ENCODE peak calls at places on chromosomes 7 and 10, in nine cellular contexts. P is neural progenitor cell; U is WERI-Rb-1; I is SK-N-SH; S is stomach; X is sigmoid colon; F is endodermal cell; W is CD8-positive, alpha-beta memory T cell; H is mammary epithelial cell. A is an unnamed sample. For H3K36me3, the result is how much of the 10 kb centered on the place peaks cover.

GRCh38 chr10:45000138-45000763 is 472 bp upstream of the ZNF22 start:
- DNase-seq in H (no peak), S (no peak), W (no peak), U (no peak), F (peak), I (no peak), X (peak), P (no peak), A (no peak)

GRCh38 chr10:101565370-101565900 is 22.6 kb downstream of the POLL start:
- DNase-seq in I (no peak), U (peak), X (peak), H (no peak), P (no peak), W (no peak), S (no peak), F (no peak), A (peak)

GRCh38 chr10:50593523-50593922 is 30.2 kb downstream of the SGMS1 start:
- DNase-seq in W (no peak), S (no peak), I (no peak), X (no peak), H (no peak), U (no peak), F (no peak), P (no peak), A (no peak)

GRCh38 chr7:78052112-78052511 is 253.5 kb downstream of the PHTF2 start:
- DNase-seq in H (no peak), U (no peak), P (peak), F (peak), I (no peak), S (no peak), W (no peak), X (no peak), A (no peak)

GRCh38 chr10:31816318-31816717 is 112.3 kb downstream of the ARHGAP12 start:
- DNase-seq in S (no peak), I (no peak), H (no peak), W (no peak), P (no peak), X (no peak), F (no peak), U (no peak), A (no peak)

GRCh38 chr7:11505471-11505870 is 326.5 kb downstream of the THSD7A start:
- DNase-seq in I (no peak), S (no peak), W (no peak), U (no peak), P (no peak), F (no peak), H (no peak), X (no peak), A (no peak)

GRCh38 chr7:133258174-133258573 is 5.3 kb downstream of the EXOC4 start:
- DNase-seq in H (no peak), U (no peak), S (no peak), F (no peak), P (no peak), X (no peak), I (no peak), W (no peak), A (no peak)

GRCh38 chr7:79982151-79982770 is 152.4 kb upstream of the GNAI1 start:
- DNase-seq in U (no peak), X (no peak), F (no peak), H (peak), I (peak), P (no peak), W (no peak), S (no peak), A (no peak)

GRCh38 chr7:115088938-115089337 is 167.0 kb downstream of the MDFIC start:
- DNase-seq in W (no peak), H (no peak), X (no peak), F (no peak), P (no peak), U (no peak), S (no peak), I (no peak), A (no peak)

GRCh38 chr10:31698169-31698890 is 230.3 kb downstream of the ARHGAP12 start:
- DNase-seq in S (no peak), W (no peak), U (no peak), X (peak), F (no peak), P (no peak), I (no peak), H (no peak), A (no peak)

GRCh38 chr10:120402358-120402757 is 54.7 kb upstream of the PLPP4 start:
- DNase-seq in S (no peak), H (no peak), P (no peak), U (no peak), F (no peak), I (no peak), W (no peak), X (no peak), A (no peak)

GRCh38 chr7:41005381-41005901 is 697.4 kb downstream of the INHBA start:
- DNase-seq in P (no peak), S (no peak), H (peak), I (no peak), U (no peak), W (no peak), X (no peak), F (no peak), A (no peak)

GRCh38 chr10:89548673-89549072 is 13.3 kb upstream of the SLC16A12 start:
- DNase-seq in X (no peak), H (no peak), S (no peak), I (no peak), P (no peak), W (no peak), U (no peak), F (no peak), A (no peak)

GRCh38 chr10:75230600-75231038 is 5.1 kb downstream of the COMTD1 start:
- DNase-seq in S (peak), X (peak), W (peak), P (peak), F (peak), I (peak), U (peak), H (peak), A (peak)
- H3K36me3 ChIP-seq in S (half or more), X (under half), W (under half), P (under half), F (half or more), I (under half), U (half or more), H (under half), A (under half)

DNA sequence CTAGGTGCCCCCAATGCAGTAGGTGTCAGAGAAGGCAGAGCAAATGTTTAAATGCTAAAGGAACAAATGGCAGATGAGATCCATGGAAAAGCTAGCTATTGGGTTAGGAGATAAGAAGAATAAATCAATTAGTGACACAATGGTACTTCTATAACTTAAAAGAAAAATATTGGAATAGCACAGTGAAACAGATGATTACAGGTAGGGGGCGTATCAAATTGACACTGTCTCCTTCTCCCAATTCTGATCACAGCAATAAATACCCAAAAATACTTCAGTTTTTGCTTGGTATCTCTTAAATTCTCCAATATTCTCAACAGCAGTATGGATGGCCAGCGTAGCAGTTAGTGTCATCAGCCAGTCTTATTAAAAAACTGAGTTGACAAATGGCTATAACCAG is 5.2 kb downstream of the FRA10AC1 start:
- DNase-seq in H (no peak), I (no peak), F (no peak), X (no peak), W (no peak), U (no peak), P (no peak), S (no peak), A (no peak)
- H3K36me3 ChIP-seq in H (under half), I (half or more), F (under half), X (half or more), W (under half), U (under half), P (under half), S (half or more), A (under half)

GRCh38 chr10:12111528-12111927 is 17.9 kb upstream of the SEC61A2 start:
- DNase-seq in U (no peak), P (no peak), W (no peak), S (no peak), F (no peak), I (no peak), X (no peak), H (no peak), A (no peak)
- H3K36me3 ChIP-seq in U (under half), P (under half), W (under half), S (half or more), F (half or more), I (under half), X (half or more), H (under half), A (half or more)

DNA sequence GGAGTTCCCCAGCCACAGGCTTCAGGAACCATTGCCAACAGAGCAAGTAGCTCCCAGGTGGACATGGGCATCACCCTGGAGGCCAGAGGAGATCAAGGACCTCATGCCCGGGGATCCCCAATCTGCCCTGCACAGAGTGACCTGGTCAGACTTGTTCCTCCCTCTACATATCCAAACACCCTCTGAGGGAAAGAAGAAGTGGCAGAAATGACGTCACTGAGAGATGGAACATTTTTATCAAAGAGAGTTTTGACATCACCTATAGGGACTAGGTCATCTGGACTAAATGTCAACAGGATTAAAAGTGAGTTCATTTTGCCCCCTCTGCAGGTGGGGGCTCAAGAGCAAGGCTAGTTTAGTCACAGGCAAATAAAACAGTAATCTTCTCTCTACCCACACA is 273.7 kb downstream of the SKAP2 start:
- DNase-seq in P (no peak), X (no peak), I (no peak), F (no peak), H (no peak), S (no peak), W (no peak), U (no peak), A (no peak)
- H3K36me3 ChIP-seq in P (under half), X (under half), I (under half), F (under half), H (under half), S (under half), W (under half), U (under half), A (under half)

GRCh38 chr10:13669182-13669860 is 82.6 kb downstream of the PRPF18 start:
- DNase-seq in S (no peak), U (no peak), F (no peak), I (no peak), P (no peak), X (peak), H (no peak), W (no peak), A (no peak)
- H3K36me3 ChIP-seq in S (half or more), U (under half), F (under half), I (half or more), P (under half), X (half or more), H (under half), W (under half), A (under half)

A was measured in Peyer's patch.